ENCODE peak calls at places on chromosomes 6 and 20, in five cellular contexts. One of them, this sample, is unnamed. For H3K4me1, the result is how much of the 10 kb centered on the place peaks cover.

GRCh38 chr6:28587011-28587745 is 61.5 kb downstream of the GPX5 start:
- DNase-seq in adrenal gland: peak
- DNase-seq in transverse colon: peak
- DNase-seq in Peyer's patch: peak
- DNase-seq in esophagus muscularis mucosa: no peak
- DNase-seq in this sample: no peak

GRCh38 chr6:70280462-70280861 is 22.4 kb downstream of the COL9A1 start:
- DNase-seq in adrenal gland: no peak
- DNase-seq in transverse colon: peak
- DNase-seq in Peyer's patch: no peak
- DNase-seq in esophagus muscularis mucosa: no peak
- DNase-seq in this sample: no peak

GRCh38 chr20:8854566-8854965 is 214.3 kb upstream of the PLCB4 start:
- DNase-seq in adrenal gland: peak
- DNase-seq in transverse colon: peak
- DNase-seq in Peyer's patch: no peak
- DNase-seq in esophagus muscularis mucosa: no peak
- DNase-seq in this sample: no peak

GRCh38 chr20:51195990-51196389 is 173.1 kb upstream of the KCNG1 start:
- DNase-seq in adrenal gland: no peak
- DNase-seq in transverse colon: no peak
- DNase-seq in Peyer's patch: no peak
- DNase-seq in esophagus muscularis mucosa: no peak
- DNase-seq in this sample: no peak

GRCh38 chr6:37371158-37372083 is 17.6 kb downstream of the RNF8 start:
- DNase-seq in adrenal gland: no peak
- DNase-seq in transverse colon: no peak
- DNase-seq in Peyer's patch: no peak
- DNase-seq in esophagus muscularis mucosa: no peak
- DNase-seq in this sample: no peak

GRCh38 chr20:7375905-7376304 is 564.4 kb downstream of the HAO1 start:
- DNase-seq in adrenal gland: no peak
- DNase-seq in transverse colon: no peak
- DNase-seq in Peyer's patch: no peak
- DNase-seq in esophagus muscularis mucosa: no peak
- DNase-seq in this sample: no peak

GRCh38 chr6:112717856-112718255 is 370.7 kb downstream of the RFPL4B start:
- DNase-seq in adrenal gland: no peak
- DNase-seq in transverse colon: no peak
- DNase-seq in Peyer's patch: no peak
- DNase-seq in esophagus muscularis mucosa: no peak
- DNase-seq in this sample: no peak

GRCh38 chr6:122995930-122996796 is at the start of gene CLVS2:
- DNase-seq in adrenal gland: no peak
- DNase-seq in transverse colon: no peak
- DNase-seq in Peyer's patch: no peak
- DNase-seq in esophagus muscularis mucosa: no peak
- DNase-seq in this sample: no peak

GRCh38 chr6:100663219-100663863 is 198.6 kb upstream of the SIM1 start:
- DNase-seq in adrenal gland: no peak
- DNase-seq in transverse colon: no peak
- DNase-seq in Peyer's patch: no peak
- DNase-seq in esophagus muscularis mucosa: no peak
- DNase-seq in this sample: no peak

GRCh38 chr6:166435574-166435973 is 52.8 kb upstream of the MPC1 start:
- DNase-seq in adrenal gland: no peak
- DNase-seq in transverse colon: peak
- DNase-seq in Peyer's patch: no peak
- DNase-seq in esophagus muscularis mucosa: no peak
- DNase-seq in this sample: no peak

GRCh38 chr6:147699637-147700036 is 191.1 kb downstream of the SAMD5 start:
- DNase-seq in adrenal gland: no peak
- DNase-seq in transverse colon: no peak
- DNase-seq in Peyer's patch: no peak
- DNase-seq in esophagus muscularis mucosa: no peak
- DNase-seq in this sample: no peak

GRCh38 chr6:137051790-137052472 is 7.2 kb upstream of the IL20RA start:
- DNase-seq in adrenal gland: peak
- DNase-seq in transverse colon: no peak
- DNase-seq in Peyer's patch: no peak
- DNase-seq in esophagus muscularis mucosa: peak
- DNase-seq in this sample: no peak

GRCh38 chr6:91804981-91805380 is 1218.1 kb upstream of the MAP3K7 start:
- DNase-seq in adrenal gland: no peak
- DNase-seq in transverse colon: no peak
- DNase-seq in Peyer's patch: no peak
- DNase-seq in esophagus muscularis mucosa: no peak
- DNase-seq in this sample: no peak

GRCh38 chr6:46044876-46045617 is 29.4 kb upstream of the CLIC5 start:
- DNase-seq in adrenal gland: peak
- DNase-seq in transverse colon: no peak
- DNase-seq in Peyer's patch: no peak
- DNase-seq in esophagus muscularis mucosa: peak
- DNase-seq in this sample: no peak

GRCh38 chr20:49413677-49414076 is 68.8 kb downstream of the KCNB1 start:
- DNase-seq in adrenal gland: no peak
- DNase-seq in transverse colon: no peak
- DNase-seq in Peyer's patch: no peak
- DNase-seq in esophagus muscularis mucosa: no peak
- DNase-seq in this sample: no peak

GRCh38 chr20:20233041-20233514 is 134.8 kb upstream of the INSM1 start:
- DNase-seq in adrenal gland: no peak
- DNase-seq in transverse colon: no peak
- DNase-seq in Peyer's patch: no peak
- DNase-seq in esophagus muscularis mucosa: no peak
- DNase-seq in this sample: no peak

GRCh38 chr6:41523957-41524633 is 22.1 kb upstream of the FOXP4 start:
- DNase-seq in adrenal gland: peak
- DNase-seq in transverse colon: no peak
- DNase-seq in Peyer's patch: no peak
- DNase-seq in esophagus muscularis mucosa: no peak
- DNase-seq in this sample: no peak

GRCh38 chr20:21104921-21105320 is 1.2 kb downstream of the LINC00237 start:
- DNase-seq in adrenal gland: no peak
- DNase-seq in transverse colon: no peak
- DNase-seq in Peyer's patch: no peak
- DNase-seq in esophagus muscularis mucosa: peak
- DNase-seq in this sample: no peak

GRCh38 chr6:135267085-135267484 is 86.0 kb downstream of the MYB start:
- DNase-seq in adrenal gland: no peak
- DNase-seq in transverse colon: peak
- DNase-seq in Peyer's patch: no peak
- DNase-seq in esophagus muscularis mucosa: no peak
- DNase-seq in this sample: no peak

GRCh38 chr6:139540276-139540675 is 165.8 kb upstream of the CITED2 start:
- DNase-seq in adrenal gland: no peak
- DNase-seq in transverse colon: peak
- DNase-seq in Peyer's patch: no peak
- DNase-seq in esophagus muscularis mucosa: no peak
- DNase-seq in this sample: no peak

GRCh38 chr6:167906899-167907298 is 80.2 kb downstream of the AFDN start:
- DNase-seq in adrenal gland: peak
- DNase-seq in transverse colon: peak
- DNase-seq in Peyer's patch: peak
- DNase-seq in esophagus muscularis mucosa: no peak
- DNase-seq in this sample: no peak

GRCh38 chr6:34247481-34248197 is 1.2 kb downstream of the SMIM29 start:
- DNase-seq in adrenal gland: no peak
- DNase-seq in transverse colon: no peak
- DNase-seq in Peyer's patch: no peak
- DNase-seq in esophagus muscularis mucosa: no peak
- DNase-seq in this sample: no peak

GRCh38 chr20:63697357-63697867 is 960 bp downstream of the TNFRSF6B start:
- DNase-seq in adrenal gland: peak
- DNase-seq in transverse colon: peak
- DNase-seq in Peyer's patch: no peak
- DNase-seq in esophagus muscularis mucosa: no peak
- DNase-seq in this sample: no peak

GRCh38 chr20:63697868-63698545 is 1.6 kb downstream of the TNFRSF6B start:
- DNase-seq in adrenal gland: no peak
- DNase-seq in transverse colon: peak
- DNase-seq in Peyer's patch: peak
- DNase-seq in esophagus muscularis mucosa: no peak
- DNase-seq in this sample: no peak

GRCh38 chr20:63700199-63701050 is 4.0 kb downstream of the TNFRSF6B start:
- DNase-seq in adrenal gland: no peak
- DNase-seq in transverse colon: no peak
- DNase-seq in Peyer's patch: peak
- DNase-seq in esophagus muscularis mucosa: no peak
- DNase-seq in this sample: no peak

GRCh38 chr20:63699466-63700198 is 3.2 kb downstream of the TNFRSF6B start:
- DNase-seq in adrenal gland: no peak
- DNase-seq in transverse colon: no peak
- DNase-seq in Peyer's patch: peak
- DNase-seq in esophagus muscularis mucosa: no peak
- DNase-seq in this sample: no peak

DNA sequence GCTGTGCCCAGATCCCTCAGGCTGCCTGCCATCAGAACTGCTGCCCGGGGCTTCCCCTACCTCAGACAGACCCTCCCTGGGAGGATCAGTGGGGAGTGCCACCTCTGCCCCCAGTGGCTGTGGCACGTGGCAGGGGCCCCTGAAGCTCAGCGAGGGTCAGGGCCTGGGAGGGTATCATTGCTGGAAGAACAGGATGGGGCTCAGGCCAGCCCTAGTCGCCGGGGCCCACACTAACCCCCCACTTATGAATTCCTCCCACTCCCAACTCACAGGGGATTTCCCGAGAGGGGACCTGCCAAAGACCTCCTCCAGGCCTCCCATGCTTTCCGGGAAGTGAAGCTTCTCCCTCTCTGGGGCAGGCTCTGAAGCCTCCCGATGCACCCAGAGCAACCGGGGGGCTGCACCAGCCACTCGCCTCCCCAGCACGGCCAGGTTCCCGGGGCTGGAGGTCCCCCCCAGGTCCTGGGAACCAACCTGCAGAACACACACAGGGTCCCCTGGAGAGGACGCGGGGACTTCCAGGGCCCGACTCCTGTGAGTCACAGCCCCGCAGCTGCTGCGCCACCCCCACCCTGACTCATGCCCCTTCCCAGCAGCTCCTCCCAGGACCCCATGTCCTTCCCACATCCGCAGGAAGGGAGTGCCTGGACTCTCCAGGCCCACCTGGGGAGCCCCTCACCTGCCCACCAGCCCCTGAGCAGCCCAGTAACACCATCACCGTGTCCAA is 2.5 kb downstream of the TNFRSF6B start:
- DNase-seq in adrenal gland: peak
- DNase-seq in transverse colon: peak
- DNase-seq in Peyer's patch: peak
- DNase-seq in esophagus muscularis mucosa: no peak
- DNase-seq in this sample: no peak
- TF ChIP-seq POLR2A in adrenal gland: no peak
- TF ChIP-seq POLR2A in transverse colon: no peak
- TF ChIP-seq POLR2A in Peyer's patch: no peak
- TF ChIP-seq POLR2A in esophagus muscularis mucosa: no peak
- TF ChIP-seq POLR2A in this sample: no peak

DNA sequence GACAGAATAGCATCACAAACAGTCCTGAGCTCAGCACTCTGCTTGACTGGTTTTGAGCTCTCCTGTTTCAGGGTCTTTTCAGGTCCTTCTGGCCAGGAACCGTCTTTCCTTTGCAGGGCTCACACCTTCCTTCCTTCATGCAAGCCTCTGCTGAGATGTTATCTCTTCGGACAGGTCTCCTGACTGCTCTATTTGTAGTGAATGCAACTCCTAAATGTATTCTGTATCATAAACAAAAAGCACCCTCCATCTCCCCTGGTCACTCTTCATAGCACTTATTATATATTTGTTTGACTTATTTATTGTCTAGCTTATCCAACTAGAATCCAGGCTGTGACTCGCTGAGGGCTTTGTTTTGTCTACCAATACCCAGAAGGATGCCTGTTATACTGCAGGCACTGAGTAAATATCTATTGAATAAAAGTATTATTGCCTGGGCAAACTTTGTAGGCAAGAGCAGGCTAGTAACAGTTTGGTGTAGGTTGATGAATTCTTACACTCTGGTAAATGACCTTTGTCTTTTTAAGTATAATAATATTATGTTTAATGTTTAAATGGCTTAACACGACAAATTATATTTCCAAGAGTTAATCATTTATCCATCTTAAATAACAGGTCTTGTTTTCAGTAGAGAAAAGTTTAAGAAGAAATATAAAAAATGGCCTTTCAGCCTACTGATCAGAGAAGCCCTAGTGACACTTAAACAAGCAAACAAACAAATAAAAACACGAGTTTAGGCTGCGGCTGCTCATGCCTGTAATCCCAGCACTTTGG is 199.8 kb downstream of the BCAS1 start:
- DNase-seq in adrenal gland: no peak
- DNase-seq in transverse colon: no peak
- DNase-seq in Peyer's patch: no peak
- DNase-seq in esophagus muscularis mucosa: no peak
- DNase-seq in this sample: no peak
- H3K4me1 ChIP-seq in adrenal gland: under half
- H3K4me1 ChIP-seq in transverse colon: half or more
- H3K4me1 ChIP-seq in Peyer's patch: under half
- H3K4me1 ChIP-seq in esophagus muscularis mucosa: under half
- H3K4me1 ChIP-seq in this sample: under half

DNA sequence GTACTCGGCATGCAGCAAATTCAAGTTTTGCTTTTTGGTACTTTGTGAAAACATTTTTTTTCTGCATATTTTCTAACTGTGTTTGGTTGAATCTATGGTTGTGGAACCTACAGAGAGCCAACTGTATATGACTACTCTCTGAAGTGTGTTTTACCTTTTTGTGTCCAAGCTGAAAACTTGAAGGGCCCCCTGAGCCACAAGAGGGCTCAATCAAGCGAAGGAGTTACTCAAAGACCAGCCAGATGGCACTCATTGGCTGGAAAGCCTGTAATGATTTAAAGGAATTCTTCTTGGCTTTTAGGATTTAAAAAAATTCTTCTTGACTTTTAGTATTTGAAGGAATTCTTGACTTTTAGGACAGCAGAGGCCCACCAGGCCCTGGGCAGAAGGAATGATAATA is 27.0 kb upstream of the ECI2 start:
- DNase-seq in adrenal gland: no peak
- DNase-seq in transverse colon: no peak
- DNase-seq in Peyer's patch: no peak
- DNase-seq in esophagus muscularis mucosa: peak
- DNase-seq in this sample: no peak
- TF ChIP-seq POLR2A in adrenal gland: no peak
- TF ChIP-seq POLR2A in transverse colon: no peak
- TF ChIP-seq POLR2A in Peyer's patch: no peak
- TF ChIP-seq POLR2A in esophagus muscularis mucosa: no peak
- TF ChIP-seq POLR2A in this sample: no peak

GRCh38 chr20:25310268-25310920 is 62.5 kb downstream of the PYGB start:
- DNase-seq in adrenal gland: peak
- DNase-seq in transverse colon: peak
- DNase-seq in Peyer's patch: peak
- DNase-seq in esophagus muscularis mucosa: no peak
- DNase-seq in this sample: no peak
- H3K4me1 ChIP-seq in adrenal gland: under half
- H3K4me1 ChIP-seq in transverse colon: under half
- H3K4me1 ChIP-seq in Peyer's patch: under half
- H3K4me1 ChIP-seq in esophagus muscularis mucosa: under half
- H3K4me1 ChIP-seq in this sample: under half